ENCODE peak calls at places on chromosomes 6 and 20, in four cellular contexts. One of them, this sample, is unnamed.
A peak's percentile ranks its signal among the peaks of the same experiment; 100 is the strongest.

GRCh38 chr6:137647762-137648412 is 153.7 kb upstream of the OLIG3 start:
- DNase-seq in iPS DF 6.9: no peak
- DNase-seq in cardiac muscle cell: no peak
- DNase-seq in HAP-1: no peak
- DNase-seq in this sample: no peak

GRCh38 chr6:149306967-149307366 is 10.5 kb upstream of the TAB2 start:
- DNase-seq in HAP-1: no peak
- DNase-seq in iPS DF 6.9: no peak
- DNase-seq in cardiac muscle cell: no peak
- DNase-seq in this sample: no peak

GRCh38 chr20:48679011-48679410 is 148.8 kb downstream of the PREX1 start:
- DNase-seq in cardiac muscle cell: no peak
- DNase-seq in HAP-1: no peak
- DNase-seq in iPS DF 6.9: no peak
- DNase-seq in this sample: no peak

GRCh38 chr6:7692453-7692784 is 33.5 kb upstream of the BMP6 start:
- DNase-seq in cardiac muscle cell: no peak
- DNase-seq in HAP-1: no peak
- DNase-seq in iPS DF 6.9: no peak
- DNase-seq in this sample: no peak

GRCh38 chr6:124854338-124854922 is 107.8 kb upstream of the RNF217 start:
- DNase-seq in iPS DF 6.9: no peak
- DNase-seq in HAP-1: peak; percentile 39
- DNase-seq in cardiac muscle cell: no peak
- DNase-seq in this sample: no peak

GRCh38 chr6:161618816-161619454 is 345.1 kb upstream of the AGPAT4 start:
- DNase-seq in HAP-1: peak; percentile 73
- DNase-seq in cardiac muscle cell: peak; percentile 59
- DNase-seq in iPS DF 6.9: peak; percentile 41
- DNase-seq in this sample: peak; percentile 35

GRCh38 chr6:140051521-140052455 is 677.3 kb upstream of the CITED2 start:
- DNase-seq in cardiac muscle cell: no peak
- DNase-seq in iPS DF 6.9: no peak
- DNase-seq in HAP-1: no peak
- DNase-seq in this sample: no peak

GRCh38 chr6:53647437-53648094 is 18.0 kb downstream of the KLHL31 start:
- DNase-seq in HAP-1: no peak
- DNase-seq in cardiac muscle cell: no peak
- DNase-seq in iPS DF 6.9: no peak
- DNase-seq in this sample: no peak

GRCh38 chr20:58652606-58653303 is 1.7 kb downstream of the STX16 start:
- DNase-seq in HAP-1: peak; percentile 43
- DNase-seq in iPS DF 6.9: no peak
- DNase-seq in cardiac muscle cell: no peak
- DNase-seq in this sample: no peak

GRCh38 chr6:115896538-115897129 is 164.1 kb downstream of the FRK start:
- DNase-seq in cardiac muscle cell: peak; percentile 49
- DNase-seq in HAP-1: peak; percentile 9
- DNase-seq in iPS DF 6.9: no peak
- DNase-seq in this sample: peak; percentile 5

GRCh38 chr20:10350188-10350842 is 83.7 kb downstream of the MKKS start:
- DNase-seq in cardiac muscle cell: no peak
- DNase-seq in iPS DF 6.9: no peak
- DNase-seq in HAP-1: no peak
- DNase-seq in this sample: no peak

GRCh38 chr20:25052255-25053206 is 5.4 kb downstream of the ACSS1 start:
- DNase-seq in cardiac muscle cell: no peak
- DNase-seq in iPS DF 6.9: no peak
- DNase-seq in HAP-1: no peak
- DNase-seq in this sample: no peak

GRCh38 chr6:134016558-134016814 is 35.9 kb downstream of the SLC2A12 start:
- DNase-seq in iPS DF 6.9: no peak
- DNase-seq in HAP-1: no peak
- DNase-seq in cardiac muscle cell: no peak
- DNase-seq in this sample: no peak

GRCh38 chr6:25717856-25718740 is 36.4 kb upstream of the SLC17A4 start:
- DNase-seq in iPS DF 6.9: no peak
- DNase-seq in HAP-1: peak; percentile 34
- DNase-seq in cardiac muscle cell: peak; percentile 63
- DNase-seq in this sample: no peak

GRCh38 chr6:111804627-111805235 is 68.5 kb downstream of the FYN start:
- DNase-seq in cardiac muscle cell: no peak
- DNase-seq in HAP-1: no peak
- DNase-seq in iPS DF 6.9: no peak
- DNase-seq in this sample: no peak
- H3K4me1 ChIP-seq in cardiac muscle cell: no peaks in the 10 kb centered on the region
- H3K4me1 ChIP-seq in HAP-1: no peaks in the 10 kb centered on the region
- H3K4me1 ChIP-seq in iPS DF 6.9: no peaks in the 10 kb centered on the region
- H3K4me1 ChIP-seq in this sample: peaks cover 2% of the 10 kb centered on the region

DNA sequence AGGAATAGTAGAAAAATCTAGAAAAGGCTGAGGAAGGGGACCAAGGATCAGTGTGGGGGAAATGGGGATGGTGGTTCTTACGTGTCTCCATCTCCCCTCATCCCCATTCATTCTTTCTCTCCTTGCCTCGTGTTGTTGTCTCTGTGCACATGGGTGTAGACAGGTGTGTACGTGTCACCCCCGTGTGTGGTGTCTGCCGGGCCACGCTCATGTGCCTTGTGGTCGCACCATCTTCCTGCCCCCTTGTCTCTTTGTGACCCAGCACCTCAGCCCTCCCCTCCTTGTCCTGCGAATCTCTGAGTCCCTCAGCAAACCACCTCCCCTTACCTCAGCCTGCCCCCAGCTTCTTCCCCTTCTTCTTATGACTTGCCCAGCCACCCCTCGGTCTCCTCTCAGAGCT is 39.4 kb downstream of the FOXP4 start:
- DNase-seq in cardiac muscle cell: no peak
- DNase-seq in iPS DF 6.9: no peak
- DNase-seq in HAP-1: no peak
- DNase-seq in this sample: no peak
- H3K4me1 ChIP-seq in cardiac muscle cell: peaks cover 30% of the 10 kb centered on the region
- H3K4me1 ChIP-seq in iPS DF 6.9: peaks cover 13% of the 10 kb centered on the region
- H3K4me1 ChIP-seq in HAP-1: no peaks in the 10 kb centered on the region
- H3K4me1 ChIP-seq in this sample: peaks cover 25% of the 10 kb centered on the region

GRCh38 chr6:44219053-44219814 is 2.5 kb downstream of the MYMX start:
- DNase-seq in HAP-1: peak; percentile 74
- DNase-seq in cardiac muscle cell: peak; percentile 94
- DNase-seq in iPS DF 6.9: no peak
- DNase-seq in this sample: peak; percentile 77

GRCh38 chr6:44216677-44217331 is at the start of gene MYMX:
- DNase-seq in HAP-1: no peak
- DNase-seq in cardiac muscle cell: no peak
- DNase-seq in iPS DF 6.9: no peak
- DNase-seq in this sample: no peak

GRCh38 chr6:44214307-44214706 is 2.4 kb upstream of the MYMX start:
- DNase-seq in iPS DF 6.9: no peak
- DNase-seq in cardiac muscle cell: no peak
- DNase-seq in HAP-1: no peak
- DNase-seq in this sample: no peak

GRCh38 chr6:44219815-44220784 is 3.3 kb upstream of the SLC29A1 start:
- DNase-seq in HAP-1: no peak
- DNase-seq in iPS DF 6.9: no peak
- DNase-seq in cardiac muscle cell: no peak
- DNase-seq in this sample: no peak

DNA sequence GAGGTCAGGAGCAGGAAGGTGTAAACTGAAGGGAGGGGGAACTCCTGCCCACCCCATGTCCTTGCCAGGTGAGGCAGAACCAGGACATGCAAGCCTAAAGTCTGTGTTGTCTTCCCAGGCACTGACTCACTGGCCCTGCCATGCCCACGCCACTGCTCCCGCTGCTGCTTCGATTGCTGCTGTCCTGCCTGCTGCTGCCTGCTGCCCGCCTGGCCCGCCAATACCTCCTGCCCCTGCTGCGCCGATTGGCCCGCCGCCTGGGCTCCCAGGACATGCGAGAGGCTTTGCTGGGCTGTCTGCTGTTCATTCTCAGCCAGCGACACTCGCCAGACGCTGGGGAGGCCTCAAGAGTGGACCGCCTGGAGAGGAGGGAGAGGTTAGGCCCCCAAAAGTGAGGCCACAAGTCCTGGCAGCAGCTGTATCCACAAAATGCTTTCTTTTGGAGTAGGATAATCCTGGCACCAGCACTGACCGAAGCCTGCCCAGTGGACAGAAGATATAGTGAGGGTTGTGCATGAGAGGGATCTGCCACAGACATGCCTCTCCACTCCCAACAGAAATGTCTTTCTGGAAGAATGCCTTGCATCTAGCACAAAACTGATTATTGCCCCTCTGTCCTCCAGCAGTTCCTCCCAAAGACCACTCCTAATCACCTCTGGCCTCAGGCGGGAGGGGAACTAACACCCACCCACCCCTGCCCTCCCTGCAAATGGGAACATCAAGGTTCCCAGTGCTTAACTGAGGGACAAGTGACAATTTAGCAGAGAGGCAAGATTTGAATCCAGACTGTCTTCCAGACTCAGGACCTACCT is 812 bp downstream of the MYMX start:
- DNase-seq in HAP-1: no peak
- DNase-seq in cardiac muscle cell: no peak
- DNase-seq in iPS DF 6.9: no peak
- DNase-seq in this sample: no peak
- H3K4me1 ChIP-seq in HAP-1: peaks cover 16% of the 10 kb centered on the region
- H3K4me1 ChIP-seq in cardiac muscle cell: peaks cover 11% of the 10 kb centered on the region
- H3K4me1 ChIP-seq in iPS DF 6.9: peaks cover 18% of the 10 kb centered on the region
- H3K4me1 ChIP-seq in this sample: peaks cover 12% of the 10 kb centered on the region

DNA sequence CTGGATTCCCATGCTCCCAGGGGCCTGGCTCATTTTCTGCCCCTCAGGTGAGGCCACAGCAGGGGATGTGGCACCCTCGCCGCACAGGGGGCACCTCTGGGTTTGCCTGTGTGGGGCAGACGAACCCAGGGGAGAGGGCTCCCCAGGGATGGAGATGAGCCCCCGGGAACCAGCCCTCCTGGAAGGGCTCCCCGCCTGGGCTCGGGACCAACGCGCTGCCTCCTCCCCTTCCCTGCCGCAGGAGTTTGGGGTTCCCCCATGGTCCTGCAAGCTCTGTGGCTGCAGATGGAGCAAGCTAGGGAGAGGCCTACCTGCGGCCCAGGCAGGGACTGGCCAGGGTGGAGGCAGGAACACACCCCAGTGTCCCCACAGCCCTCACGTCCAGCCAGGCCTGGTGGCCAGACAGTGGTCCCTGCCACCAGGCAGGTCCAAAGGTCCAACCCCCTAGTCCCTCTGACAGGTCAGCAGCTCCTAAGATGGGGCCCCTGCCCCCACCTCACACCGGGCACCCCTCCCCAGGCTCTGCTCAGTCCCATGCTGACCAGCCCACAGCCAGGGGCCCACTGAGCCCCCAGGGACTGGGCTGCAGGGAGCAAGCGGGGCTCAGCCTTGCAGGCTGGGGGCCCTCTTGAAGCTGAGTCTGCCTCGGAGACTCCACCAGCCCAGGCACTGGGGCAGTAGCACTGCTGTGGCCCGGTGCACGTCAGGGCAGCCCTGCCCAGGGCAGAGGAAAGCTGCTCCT is 13.7 kb downstream of the LAMA5 start:
- DNase-seq in HAP-1: no peak
- DNase-seq in cardiac muscle cell: no peak
- DNase-seq in iPS DF 6.9: no peak
- DNase-seq in this sample: no peak
- H3K4me1 ChIP-seq in HAP-1: no peaks in the 10 kb centered on the region
- H3K4me1 ChIP-seq in cardiac muscle cell: peaks cover 21% of the 10 kb centered on the region
- H3K4me1 ChIP-seq in iPS DF 6.9: peaks cover 14% of the 10 kb centered on the region
- H3K4me1 ChIP-seq in this sample: peaks cover 37% of the 10 kb centered on the region

DNA sequence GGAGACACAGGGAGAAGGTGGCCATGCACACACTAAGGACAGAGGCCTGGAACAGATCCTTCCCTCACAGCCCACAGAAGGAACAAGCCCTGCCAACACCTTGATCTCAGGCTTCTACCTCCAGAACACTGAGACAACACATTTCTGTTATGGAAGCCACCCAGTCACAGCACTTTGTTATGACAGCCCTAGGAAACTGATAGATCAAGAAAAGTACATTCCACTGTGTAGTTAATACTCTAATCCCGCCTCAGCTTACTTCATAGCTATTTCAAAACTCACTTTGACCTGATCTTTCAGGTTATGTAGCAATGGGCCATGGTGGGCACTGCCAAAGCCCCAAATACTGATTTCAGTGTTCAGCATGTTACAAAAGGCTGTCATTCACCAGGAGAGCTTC is 66.8 kb downstream of the CD24 start:
- DNase-seq in HAP-1: no peak
- DNase-seq in cardiac muscle cell: no peak
- DNase-seq in iPS DF 6.9: no peak
- DNase-seq in this sample: no peak
- H3K4me1 ChIP-seq in HAP-1: peaks cover 11% of the 10 kb centered on the region
- H3K4me1 ChIP-seq in cardiac muscle cell: no peaks in the 10 kb centered on the region
- H3K4me1 ChIP-seq in iPS DF 6.9: peaks cover 3% of the 10 kb centered on the region
- H3K4me1 ChIP-seq in this sample: no peaks in the 10 kb centered on the region

DNA sequence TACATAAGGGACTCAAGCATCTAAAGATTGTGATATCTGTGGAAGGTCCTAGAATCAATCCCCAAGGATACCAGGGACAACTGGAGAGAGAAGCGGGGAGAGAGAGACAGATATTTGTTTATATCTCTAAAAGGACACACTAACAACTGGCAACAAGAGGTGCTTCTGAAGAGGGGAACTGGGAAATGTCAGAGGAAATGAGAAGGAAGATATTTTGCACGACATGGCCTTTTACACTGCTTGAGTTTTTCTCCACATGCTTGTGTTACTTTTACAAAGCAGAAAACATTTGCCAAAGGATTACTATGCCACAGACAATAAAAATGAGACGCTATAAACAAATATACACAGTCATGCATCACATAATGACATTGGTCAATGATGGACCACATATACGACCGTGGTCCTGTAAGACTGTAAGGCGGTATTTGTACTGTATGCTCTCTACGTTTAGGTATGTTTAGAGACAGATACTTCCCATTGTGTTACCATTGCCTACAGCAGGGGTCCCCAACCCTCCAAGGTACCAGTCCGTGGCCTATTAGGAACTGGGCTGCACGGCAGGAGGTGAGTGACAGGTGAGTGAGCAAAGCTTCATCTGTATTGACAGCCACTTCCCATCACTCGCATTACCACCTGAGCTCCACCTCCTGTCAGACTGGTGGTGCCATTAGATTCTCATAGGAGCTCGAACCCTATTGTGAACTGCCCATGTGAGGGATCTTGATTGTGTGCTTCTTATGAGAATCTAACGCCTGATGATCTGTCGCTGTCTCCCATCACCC is 64.6 kb upstream of the PTPN1 start:
- DNase-seq in iPS DF 6.9: no peak
- DNase-seq in HAP-1: no peak
- DNase-seq in cardiac muscle cell: no peak
- DNase-seq in this sample: no peak
- H3K4me1 ChIP-seq in iPS DF 6.9: no peaks in the 10 kb centered on the region
- H3K4me1 ChIP-seq in HAP-1: no peaks in the 10 kb centered on the region
- H3K4me1 ChIP-seq in cardiac muscle cell: peaks cover 2% of the 10 kb centered on the region
- H3K4me1 ChIP-seq in this sample: peaks cover 7% of the 10 kb centered on the region

DNA sequence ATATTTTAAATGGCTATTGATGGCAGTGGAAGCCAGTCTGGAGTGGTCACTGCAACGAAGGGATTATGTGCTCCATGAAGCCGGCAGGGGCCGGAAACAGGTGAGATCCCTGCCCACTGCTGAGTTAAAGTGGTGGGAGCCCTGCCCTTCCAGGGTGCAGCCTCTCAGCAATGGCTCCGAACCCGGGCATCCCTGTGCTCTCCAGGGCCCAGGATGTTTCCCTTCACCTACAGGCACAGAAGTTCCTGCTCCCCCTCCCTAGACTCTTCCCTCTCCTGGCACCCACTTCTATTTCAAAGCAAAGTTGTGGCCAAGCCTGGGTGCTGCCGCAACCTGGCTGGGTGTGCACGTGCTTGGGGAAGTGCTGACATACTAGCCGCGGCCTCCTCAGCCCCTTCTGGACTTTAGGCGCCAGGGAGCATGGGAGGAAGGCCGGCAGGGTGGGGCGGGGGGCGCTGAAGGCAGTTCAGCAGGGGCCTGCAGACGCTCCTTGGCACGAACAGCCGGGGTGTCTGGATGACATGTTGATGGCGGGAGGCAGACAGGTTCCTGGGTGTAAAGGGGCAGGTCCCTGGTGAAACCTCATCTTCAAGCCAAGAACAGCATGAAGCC is 452.3 kb downstream of the HTR1B start:
- DNase-seq in HAP-1: no peak
- DNase-seq in iPS DF 6.9: no peak
- DNase-seq in cardiac muscle cell: no peak
- DNase-seq in this sample: no peak
- H3K4me1 ChIP-seq in HAP-1: no peaks in the 10 kb centered on the region
- H3K4me1 ChIP-seq in iPS DF 6.9: no peaks in the 10 kb centered on the region
- H3K4me1 ChIP-seq in cardiac muscle cell: peaks cover 7% of the 10 kb centered on the region
- H3K4me1 ChIP-seq in this sample: no peaks in the 10 kb centered on the region

This sample was measured in NT2/D1.